ENCODE peak calls at places on chromosomes 3 and 15, in nine cellular contexts. M, V, Y, J, P, S, C, B and F are unnamed samples.

GRCh38 chr15:61653110-61653509 is 407.1 kb downstream of the VPS13C start:
- DNase-seq in M (no peak), V (no peak), Y (peak), J (no peak), P (no peak), S (peak), C (no peak), B (no peak), F (no peak)

GRCh38 chr3:64741344-64741743 is 53.5 kb upstream of the ADAMTS9 start:
- DNase-seq in M (no peak), V (no peak), Y (no peak), J (no peak), P (no peak), S (no peak), C (no peak), B (no peak), F (no peak)

GRCh38 chr3:9253327-9253726 is 3.9 kb upstream of the SRGAP3 start:
- DNase-seq in M (no peak), V (no peak), Y (no peak), J (no peak), P (no peak), S (no peak), C (no peak), B (no peak), F (no peak)

GRCh38 chr3:81443457-81443782 is 318.0 kb downstream of the GBE1 start:
- DNase-seq in M (no peak), V (no peak), Y (no peak), J (no peak), P (no peak), S (no peak), C (no peak), B (no peak), F (no peak)

GRCh38 chr3:23103764-23104163 is 99.4 kb upstream of the UBE2E2 start:
- DNase-seq in M (no peak), V (no peak), Y (no peak), J (no peak), P (no peak), S (no peak), C (no peak), B (no peak), F (no peak)

GRCh38 chr3:16808393-16809107 is 76.2 kb upstream of the PLCL2 start:
- DNase-seq in M (no peak), V (no peak), Y (no peak), J (no peak), P (no peak), S (no peak), C (no peak), B (no peak), F (peak)

GRCh38 chr3:109125902-109126301 is 8.0 kb upstream of the MORC1 start:
- DNase-seq in M (no peak), V (no peak), Y (no peak), J (no peak), P (no peak), S (no peak), C (no peak), B (no peak), F (peak)

GRCh38 chr3:59809750-59810444 is 760.1 kb upstream of the CFAP20DC start:
- DNase-seq in M (no peak), V (no peak), Y (no peak), J (no peak), P (no peak), S (peak), C (no peak), B (no peak), F (peak)

GRCh38 chr3:190886945-190887344 is 24.5 kb upstream of the GMNC start:
- DNase-seq in M (no peak), V (no peak), Y (no peak), J (no peak), P (no peak), S (peak), C (no peak), B (no peak), F (no peak)